ENCODE peak calls at places on chromosomes 13 and 19, in four cellular contexts. One of them, this sample, is unnamed.

GRCh38 chr13:35956074-35956473 is 175.1 kb downstream of the DCLK1 start:
- DNase-seq in ovary: no peak
- DNase-seq in left ventricle myocardium inferior: no peak
- DNase-seq in aorta: no peak
- DNase-seq in this sample: no peak

GRCh38 chr19:5131866-5132561 is 163.1 kb downstream of the KDM4B start:
- DNase-seq in ovary: no peak
- DNase-seq in left ventricle myocardium inferior: no peak
- DNase-seq in aorta: no peak
- DNase-seq in this sample: no peak

GRCh38 chr13:21825801-21826200 is 154.9 kb downstream of the FGF9 start:
- DNase-seq in ovary: no peak
- DNase-seq in left ventricle myocardium inferior: no peak
- DNase-seq in aorta: no peak
- DNase-seq in this sample: no peak

GRCh38 chr19:35090795-35091214 is 24.8 kb upstream of the FXYD3 start:
- DNase-seq in ovary: no peak
- DNase-seq in left ventricle myocardium inferior: no peak
- DNase-seq in aorta: no peak
- DNase-seq in this sample: no peak

GRCh38 chr13:97976551-97977375 is 23.3 kb downstream of the IPO5 start:
- DNase-seq in ovary: peak; percentile 32
- DNase-seq in left ventricle myocardium inferior: no peak
- DNase-seq in aorta: peak; percentile 47
- DNase-seq in this sample: no peak

GRCh38 chr13:45340422-45341033 is 455 bp downstream of the TPT1 start:
- DNase-seq in ovary: peak; percentile 96
- DNase-seq in left ventricle myocardium inferior: peak; percentile 92
- DNase-seq in aorta: peak; percentile 96
- DNase-seq in this sample: peak; percentile 88

GRCh38 chr13:99288069-99288468 is 19.1 kb downstream of the GPR183 start:
- DNase-seq in ovary: no peak
- DNase-seq in left ventricle myocardium inferior: no peak
- DNase-seq in aorta: no peak
- DNase-seq in this sample: no peak

GRCh38 chr13:113129921-113130750 is 7.5 kb downstream of the F10 start:
- DNase-seq in ovary: peak; percentile 21
- DNase-seq in left ventricle myocardium inferior: no peak
- DNase-seq in aorta: peak; percentile 58
- DNase-seq in this sample: no peak

GRCh38 chr19:9075064-9075964 is 11.5 kb upstream of the OR1M1 start:
- DNase-seq in ovary: peak; percentile 80
- DNase-seq in left ventricle myocardium inferior: peak; percentile 33
- DNase-seq in aorta: peak; percentile 80
- DNase-seq in this sample: peak; percentile 61

GRCh38 chr19:58519087-58519354 is 589 bp downstream of the ZBTB45 start:
- DNase-seq in ovary: peak; percentile 64
- DNase-seq in left ventricle myocardium inferior: peak; percentile 58
- DNase-seq in aorta: peak; percentile 82
- DNase-seq in this sample: peak; percentile 41

GRCh38 chr13:77022341-77022740 is 4.6 kb downstream of the FBXL3 start:
- DNase-seq in ovary: no peak
- DNase-seq in left ventricle myocardium inferior: no peak
- DNase-seq in aorta: no peak
- DNase-seq in this sample: no peak

GRCh38 chr13:21541980-21542379 is 62.0 kb downstream of the MICU2 start:
- DNase-seq in ovary: no peak
- DNase-seq in left ventricle myocardium inferior: no peak
- DNase-seq in aorta: no peak
- DNase-seq in this sample: no peak

GRCh38 chr19:29702161-29702957 is 12.7 kb downstream of the C19orf12 start:
- DNase-seq in ovary: no peak
- DNase-seq in left ventricle myocardium inferior: no peak
- DNase-seq in aorta: peak; percentile 17
- DNase-seq in this sample: peak; percentile 56

GRCh38 chr13:82947121-82948077 is 934.9 kb downstream of the SLITRK1 start:
- DNase-seq in ovary: no peak
- DNase-seq in left ventricle myocardium inferior: no peak
- DNase-seq in aorta: no peak
- DNase-seq in this sample: no peak

GRCh38 chr19:48454150-48454730 is 1.1 kb upstream of the KCNJ14 start:
- DNase-seq in ovary: peak; percentile 16
- DNase-seq in left ventricle myocardium inferior: no peak
- DNase-seq in aorta: no peak
- DNase-seq in this sample: no peak

GRCh38 chr13:90719452-90719851 is 628.0 kb upstream of the MIR17HG start:
- DNase-seq in ovary: no peak
- DNase-seq in left ventricle myocardium inferior: no peak
- DNase-seq in aorta: no peak
- DNase-seq in this sample: no peak

GRCh38 chr13:110293037-110293436 is 13.9 kb downstream of the COL4A1 start:
- DNase-seq in ovary: peak; percentile 12
- DNase-seq in left ventricle myocardium inferior: no peak
- DNase-seq in aorta: no peak
- DNase-seq in this sample: no peak

GRCh38 chr13:110294624-110295023 is 12.3 kb downstream of the COL4A1 start:
- DNase-seq in ovary: no peak
- DNase-seq in left ventricle myocardium inferior: no peak
- DNase-seq in aorta: no peak
- DNase-seq in this sample: no peak

GRCh38 chr13:110293649-110294048 is 13.3 kb downstream of the COL4A1 start:
- DNase-seq in ovary: peak; percentile 10
- DNase-seq in left ventricle myocardium inferior: no peak
- DNase-seq in aorta: no peak
- DNase-seq in this sample: no peak

GRCh38 chr13:110291286-110291685 is 15.7 kb downstream of the COL4A1 start:
- DNase-seq in ovary: peak; percentile 9
- DNase-seq in left ventricle myocardium inferior: no peak
- DNase-seq in aorta: no peak
- DNase-seq in this sample: no peak

DNA sequence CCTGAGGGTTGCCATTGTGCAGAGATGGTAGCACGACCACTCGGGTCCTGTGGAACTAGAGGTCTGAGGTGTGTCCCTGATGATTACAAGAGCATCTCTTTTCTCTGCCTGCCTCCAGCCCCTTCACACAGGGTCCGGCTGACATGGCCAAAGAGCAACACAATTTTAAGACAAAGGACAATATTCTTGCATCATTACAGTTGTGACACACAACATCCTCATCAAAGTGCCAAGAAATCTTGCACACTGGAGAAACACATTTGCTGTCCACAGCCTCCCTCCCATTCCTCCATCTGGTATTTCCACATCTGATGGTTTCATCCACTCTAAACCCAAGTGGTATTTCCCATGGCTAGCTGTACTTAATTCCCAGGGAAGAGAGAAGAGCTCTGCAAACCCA is 12.8 kb downstream of the COL4A1 start:
- DNase-seq in ovary: peak; percentile 18
- DNase-seq in left ventricle myocardium inferior: no peak
- DNase-seq in aorta: no peak
- DNase-seq in this sample: no peak
- H3K27ac ChIP-seq in ovary: no peak overlapping the region
- H3K27ac ChIP-seq in left ventricle myocardium inferior: peak overlapping the region; percentile 78
- H3K27ac ChIP-seq in aorta: peak overlapping the region; percentile 23
- H3K27ac ChIP-seq in this sample: no peak overlapping the region

GRCh38 chr13:19606152-19606551 is 27.3 kb upstream of the MPHOSPH8 start:
- DNase-seq in ovary: no peak
- DNase-seq in left ventricle myocardium inferior: no peak
- DNase-seq in aorta: no peak
- DNase-seq in this sample: no peak

GRCh38 chr13:19606737-19607136 is 26.7 kb upstream of the MPHOSPH8 start:
- DNase-seq in ovary: no peak
- DNase-seq in left ventricle myocardium inferior: no peak
- DNase-seq in aorta: no peak
- DNase-seq in this sample: no peak

GRCh38 chr13:19607523-19608078 is 25.9 kb upstream of the MPHOSPH8 start:
- DNase-seq in ovary: no peak
- DNase-seq in left ventricle myocardium inferior: no peak
- DNase-seq in aorta: no peak
- DNase-seq in this sample: no peak

GRCh38 chr13:19604306-19604705 is 29.2 kb upstream of the MPHOSPH8 start:
- DNase-seq in ovary: no peak
- DNase-seq in left ventricle myocardium inferior: no peak
- DNase-seq in aorta: no peak
- DNase-seq in this sample: no peak

GRCh38 chr13:19605161-19605955 is 28.1 kb upstream of the MPHOSPH8 start:
- DNase-seq in ovary: no peak
- DNase-seq in left ventricle myocardium inferior: no peak
- DNase-seq in aorta: no peak
- DNase-seq in this sample: no peak
- H3K27ac ChIP-seq in ovary: no peak overlapping the region
- H3K27ac ChIP-seq in left ventricle myocardium inferior: no peak overlapping the region
- H3K27ac ChIP-seq in aorta: no peak overlapping the region
- H3K27ac ChIP-seq in this sample: no peak overlapping the region

GRCh38 chr13:31195616-31196015 is 4.2 kb upstream of the B3GLCT start:
- DNase-seq in ovary: no peak
- DNase-seq in left ventricle myocardium inferior: no peak
- DNase-seq in aorta: no peak
- DNase-seq in this sample: no peak

GRCh38 chr13:31191748-31192147 is 8.0 kb upstream of the B3GLCT start:
- DNase-seq in ovary: no peak
- DNase-seq in left ventricle myocardium inferior: no peak
- DNase-seq in aorta: no peak
- DNase-seq in this sample: no peak

DNA sequence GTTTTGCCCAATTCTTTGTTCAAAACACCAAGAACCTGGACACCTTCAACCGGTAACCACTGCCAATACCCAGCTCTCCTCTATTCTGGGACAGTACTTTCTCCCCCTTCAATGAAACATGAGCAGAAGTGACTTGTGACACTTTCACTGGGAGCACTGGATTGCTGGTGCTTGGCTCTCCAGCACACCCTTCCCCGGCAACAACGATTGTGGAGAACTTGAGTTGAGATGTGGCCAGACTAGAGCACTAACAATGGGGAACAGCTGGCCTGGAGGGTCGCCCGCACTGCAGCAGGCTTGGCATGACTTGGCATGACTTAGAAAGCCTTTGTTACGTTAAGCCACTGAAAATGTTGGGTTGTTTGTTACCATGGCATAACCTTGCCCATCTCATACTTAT is 7.5 kb upstream of the B3GLCT start:
- DNase-seq in ovary: no peak
- DNase-seq in left ventricle myocardium inferior: no peak
- DNase-seq in aorta: no peak
- DNase-seq in this sample: peak; percentile 50
- H3K27ac ChIP-seq in ovary: no peak overlapping the region
- H3K27ac ChIP-seq in left ventricle myocardium inferior: no peak overlapping the region
- H3K27ac ChIP-seq in aorta: no peak overlapping the region
- H3K27ac ChIP-seq in this sample: peak overlapping the region; percentile 7

DNA sequence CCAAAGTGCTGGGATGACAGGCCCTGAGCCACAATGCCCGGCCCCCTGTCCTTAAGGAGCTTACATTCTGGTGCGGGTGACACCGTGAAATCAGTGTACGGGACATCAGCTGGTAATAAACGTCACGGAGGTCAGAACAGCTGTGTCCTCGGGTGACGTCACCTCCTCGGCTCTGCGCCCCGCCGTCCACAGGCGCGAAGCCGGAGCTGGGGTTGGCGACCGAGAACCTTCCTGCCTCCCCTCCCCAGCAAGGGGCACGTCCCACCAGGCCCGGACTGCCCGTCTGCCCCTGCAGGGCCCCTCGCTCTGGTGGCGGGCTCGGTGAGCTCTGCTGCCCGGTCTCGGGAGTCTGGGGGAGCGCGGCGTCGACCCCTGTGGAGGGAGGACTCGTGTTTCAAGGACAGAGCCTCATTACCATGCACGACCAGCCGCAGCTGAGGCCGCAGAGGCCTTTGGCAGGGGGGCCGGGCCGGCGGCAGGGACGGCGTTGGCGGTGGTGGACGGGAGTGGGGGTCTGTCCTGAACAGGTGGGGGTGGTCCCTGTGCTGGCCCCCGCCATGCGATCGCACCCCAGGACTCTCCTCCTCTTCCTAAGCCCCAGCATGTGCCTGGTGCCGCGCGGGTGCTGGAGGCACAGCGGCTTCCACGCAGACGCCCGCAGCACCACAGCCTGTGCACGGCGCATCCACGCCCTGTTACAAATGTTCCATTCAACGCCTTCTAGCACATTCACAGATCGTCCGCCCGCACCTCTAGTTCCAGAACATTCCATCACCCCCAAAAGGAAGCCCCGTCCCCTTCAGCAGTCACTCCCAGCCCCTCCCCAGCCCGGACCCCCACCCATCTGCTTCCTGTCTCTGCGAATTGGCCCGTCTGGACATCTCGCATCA is 5.4 kb downstream of the LINGO3 start:
- DNase-seq in ovary: no peak
- DNase-seq in left ventricle myocardium inferior: peak; percentile 56
- DNase-seq in aorta: peak; percentile 65
- DNase-seq in this sample: no peak
- H3K27ac ChIP-seq in ovary: no peak overlapping the region
- H3K27ac ChIP-seq in left ventricle myocardium inferior: no peak overlapping the region
- H3K27ac ChIP-seq in aorta: no peak overlapping the region
- H3K27ac ChIP-seq in this sample: no peak overlapping the region

DNA sequence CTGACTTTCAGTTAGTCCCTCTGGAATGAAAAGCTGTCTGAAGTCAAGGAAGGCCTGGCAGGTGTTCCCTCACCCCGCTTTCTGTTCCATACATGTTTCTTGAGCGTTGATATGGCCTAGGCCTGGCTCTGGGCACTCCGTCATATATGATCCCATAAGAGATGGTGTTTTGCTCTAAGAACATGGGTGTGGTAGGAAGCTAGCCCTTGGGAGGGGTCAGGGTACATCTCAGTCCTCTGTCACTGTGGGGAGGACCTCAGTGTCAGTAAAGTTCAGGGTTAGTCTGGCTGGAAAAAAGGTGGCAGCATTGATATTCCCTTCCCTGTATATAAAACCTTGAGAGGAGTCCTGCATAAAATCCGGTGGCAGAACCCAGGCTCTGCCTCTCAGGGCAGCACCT is 73.5 kb upstream of the NPAS1 start:
- DNase-seq in ovary: no peak
- DNase-seq in left ventricle myocardium inferior: no peak
- DNase-seq in aorta: no peak
- DNase-seq in this sample: no peak
- H3K27ac ChIP-seq in ovary: no peak overlapping the region
- H3K27ac ChIP-seq in left ventricle myocardium inferior: peak overlapping the region; percentile 85
- H3K27ac ChIP-seq in aorta: peak overlapping the region; percentile 90
- H3K27ac ChIP-seq in this sample: peak overlapping the region; percentile 73

GRCh38 chr13:33206945-33207615 is 78.5 kb downstream of the STARD13 start:
- DNase-seq in ovary: no peak
- DNase-seq in left ventricle myocardium inferior: no peak
- DNase-seq in aorta: no peak
- DNase-seq in this sample: no peak
- H3K27ac ChIP-seq in ovary: no peak overlapping the region
- H3K27ac ChIP-seq in left ventricle myocardium inferior: peak overlapping the region; percentile 87
- H3K27ac ChIP-seq in aorta: peak overlapping the region; percentile 89
- H3K27ac ChIP-seq in this sample: no peak overlapping the region

GRCh38 chr13:32125746-32126145 is 94.2 kb downstream of the FRY start:
- DNase-seq in ovary: no peak
- DNase-seq in left ventricle myocardium inferior: no peak
- DNase-seq in aorta: no peak
- DNase-seq in this sample: no peak
- H3K27ac ChIP-seq in ovary: no peak overlapping the region
- H3K27ac ChIP-seq in left ventricle myocardium inferior: peak overlapping the region; percentile 80
- H3K27ac ChIP-seq in aorta: no peak overlapping the region
- H3K27ac ChIP-seq in this sample: no peak overlapping the region

This sample was measured in substantia nigra.